ENCODE peak calls at places on chromosomes 2 and 18, in four cellular contexts. V is Panc1, W is HCT116, Q is HepG2. T is an unnamed sample.
A peak's percentile ranks its signal among the peaks of the same experiment; 100 is the strongest.

GRCh38 chr2:223732346-223732745 is 105.0 kb downstream of the AP1S3 start:
- DNase-seq in V (no peak), W (no peak), Q (no peak), T (no peak)

GRCh38 chr2:85119900-85120299 is 13.3 kb upstream of the TCF7L1 start:
- DNase-seq in V (no peak), W (no peak), Q (no peak), T (no peak)

GRCh38 chr2:172200495-172201085 is 97.9 kb upstream of the DLX2 start:
- DNase-seq in V (peak; percentile 13), W (peak; percentile 49), Q (no peak), T (no peak)

GRCh38 chr18:62339106-62339988 is 14.2 kb downstream of the TNFRSF11A start:
- DNase-seq in V (no peak), W (peak; percentile 39), Q (no peak), T (peak; percentile 15)

GRCh38 chr2:114056294-114057143 is 166.6 kb downstream of the ACTR3 start:
- DNase-seq in V (no peak), W (no peak), Q (no peak), T (no peak)

GRCh38 chr2:127046579-127046978 is 60.4 kb downstream of the BIN1 start:
- DNase-seq in V (no peak), W (no peak), Q (no peak), T (no peak)

GRCh38 chr18:66316708-66317107 is 287.2 kb downstream of the CDH19 start:
- DNase-seq in V (no peak), W (no peak), Q (no peak), T (no peak)

GRCh38 chr2:13650586-13651180 is 933.9 kb downstream of the TRIB2 start:
- DNase-seq in V (no peak), W (no peak), Q (no peak), T (peak; percentile 1)

GRCh38 chr2:209331291-209331844 is 92.5 kb upstream of the MAP2 start:
- DNase-seq in V (peak; percentile 32), W (peak; percentile 62), Q (peak; percentile 49), T (no peak)

GRCh38 chr2:20509766-20510490 is 63.1 kb downstream of the RHOB start:
- DNase-seq in V (no peak), W (peak; percentile 62), Q (peak; percentile 76), T (peak; percentile 82)

GRCh38 chr2:176161817-176162626 is 4.9 kb downstream of the HOXD3 start:
- DNase-seq in V (no peak), W (no peak), Q (no peak), T (no peak)

GRCh38 chr2:88874063-88874657 is 182.7 kb downstream of the RPIA start:
- DNase-seq in V (peak; percentile 30), W (peak; percentile 48), Q (peak; percentile 53), T (peak; percentile 44)

GRCh38 chr2:216768908-216769401 is 73.6 kb upstream of the IGFBP5 start:
- DNase-seq in V (no peak), W (no peak), Q (peak; percentile 18), T (peak; percentile 55)

GRCh38 chr2:239181074-239181581 is 219.7 kb downstream of the HDAC4 start:
- DNase-seq in V (no peak), W (no peak), Q (no peak), T (no peak)

GRCh38 chr2:88843651-88844050 is 152.2 kb downstream of the RPIA start:
- DNase-seq in V (no peak), W (no peak), Q (no peak), T (no peak)

GRCh38 chr2:29766191-29766590 is 155.2 kb downstream of the ALK start:
- DNase-seq in V (no peak), W (no peak), Q (no peak), T (no peak)

GRCh38 chr18:9520666-9521065 is 45.4 kb downstream of the RALBP1 start:
- DNase-seq in V (no peak), W (no peak), Q (no peak), T (no peak)

GRCh38 chr2:143001521-143001920 is 124.1 kb downstream of the KYNU start:
- DNase-seq in V (no peak), W (no peak), Q (no peak), T (peak; percentile 3)

GRCh38 chr2:59936031-59936430 is 617.4 kb downstream of the BCL11A start:
- DNase-seq in V (no peak), W (no peak), Q (no peak), T (no peak)

GRCh38 chr2:59930430-59930829 is 623.0 kb downstream of the BCL11A start:
- DNase-seq in V (no peak), W (no peak), Q (no peak), T (no peak)

GRCh38 chr2:59933948-59934347 is 619.5 kb downstream of the BCL11A start:
- DNase-seq in V (no peak), W (no peak), Q (no peak), T (no peak)

GRCh38 chr2:59935005-59935404 is 618.4 kb downstream of the BCL11A start:
- DNase-seq in V (no peak), W (no peak), Q (no peak), T (no peak)

GRCh38 chr2:59932341-59932740 is 621.1 kb downstream of the BCL11A start:
- DNase-seq in V (no peak), W (no peak), Q (no peak), T (no peak)
- TF ChIP-seq TCF7L2 in V (no peak), W (no peak), Q (no peak), T (no peak)

GRCh38 chr2:104474725-104475124 is 379.2 kb upstream of the POU3F3 start:
- DNase-seq in V (no peak), W (no peak), Q (no peak), T (no peak)
- TF ChIP-seq TCF7L2 in V (no peak), W (no peak), Q (no peak), T (no peak)

GRCh38 chr2:240234503-240234951 is 94.1 kb upstream of the OTOS start:
- DNase-seq in V (no peak), W (no peak), Q (no peak), T (no peak)
- TF ChIP-seq TCF7L2 in V (no peak), W (no peak), Q (no peak), T (no peak)

GRCh38 chr18:58102020-58102419 is 58.0 kb downstream of the NEDD4L start:
- DNase-seq in V (no peak), W (no peak), Q (no peak), T (no peak)
- TF ChIP-seq TCF7L2 in V (no peak), W (no peak), Q (no peak), T (no peak)

GRCh38 chr2:58293056-58293455 is 51.9 kb upstream of the FANCL start:
- DNase-seq in V (no peak), W (no peak), Q (no peak), T (no peak)

GRCh38 chr2:58291726-58292430 is 50.8 kb upstream of the FANCL start:
- DNase-seq in V (no peak), W (no peak), Q (no peak), T (no peak)

GRCh38 chr2:58283931-58284330 is 42.8 kb upstream of the FANCL start:
- DNase-seq in V (no peak), W (no peak), Q (no peak), T (no peak)

GRCh38 chr2:58289029-58289428 is 47.9 kb upstream of the FANCL start:
- DNase-seq in V (no peak), W (no peak), Q (no peak), T (no peak)
- TF ChIP-seq TCF7L2 in V (no peak), W (no peak), Q (no peak), T (no peak)

GRCh38 chr2:110854355-110855081 is 122.1 kb downstream of the ACOXL start:
- DNase-seq in V (no peak), W (no peak), Q (no peak), T (no peak)

GRCh38 chr2:110852541-110853263 is 120.3 kb downstream of the ACOXL start:
- DNase-seq in V (no peak), W (no peak), Q (no peak), T (no peak)

GRCh38 chr2:110851531-110851930 is 119.2 kb downstream of the ACOXL start:
- DNase-seq in V (no peak), W (no peak), Q (no peak), T (no peak)

GRCh38 chr2:110853516-110853915 is 121.1 kb downstream of the ACOXL start:
- DNase-seq in V (no peak), W (peak; percentile 27), Q (peak; percentile 42), T (peak; percentile 45)

GRCh38 chr2:110852051-110852450 is 119.7 kb downstream of the ACOXL start:
- DNase-seq in V (no peak), W (no peak), Q (no peak), T (no peak)
- TF ChIP-seq TCF7L2 in V (no peak), W (no peak), Q (no peak), T (no peak)

DNA sequence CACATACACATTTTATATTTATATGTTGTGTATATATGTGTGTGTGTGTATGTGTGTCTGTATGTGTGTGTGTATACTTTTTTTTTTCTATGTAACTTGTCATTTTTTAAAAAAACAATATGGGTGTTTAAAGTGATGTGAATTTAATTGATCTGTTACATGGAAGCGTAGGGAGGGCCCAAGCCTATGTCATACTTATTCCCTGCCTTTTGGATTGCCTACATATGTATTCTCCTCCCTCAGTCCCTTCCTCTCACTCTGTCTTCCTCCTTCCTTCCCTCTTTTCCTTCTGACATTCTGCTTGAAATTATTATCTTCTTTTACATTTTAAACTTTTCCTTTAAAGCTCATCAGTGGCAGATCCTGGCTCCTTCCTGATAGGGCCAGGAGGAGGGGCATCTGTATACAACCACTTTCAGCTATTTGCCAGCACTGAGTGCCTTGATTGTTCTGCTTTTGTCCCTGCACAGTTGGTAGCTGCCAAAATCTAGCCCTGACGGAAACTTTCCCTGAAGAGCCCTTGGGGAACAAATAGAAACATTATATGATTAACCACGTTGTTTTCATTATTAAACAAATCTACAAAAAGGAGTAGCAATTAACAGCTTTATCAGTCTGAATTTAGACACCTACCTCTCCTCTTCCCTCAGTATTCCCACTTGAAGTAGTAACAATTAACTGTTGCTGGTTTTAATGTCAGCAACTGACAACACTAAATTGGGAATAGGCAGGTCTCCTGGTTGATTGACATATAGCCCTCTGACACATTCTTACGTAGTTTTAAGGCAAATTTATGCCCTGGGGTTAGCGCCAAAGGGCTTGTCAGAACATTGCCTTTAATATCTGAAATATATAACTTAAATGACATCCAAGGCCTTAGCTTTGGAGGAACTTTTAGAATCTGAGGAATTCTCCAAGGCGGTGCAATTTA is 7.1 kb downstream of the ASXL3 start:
- DNase-seq in V (no peak), W (no peak), Q (no peak), T (no peak)
- TF ChIP-seq TCF7L2 in V (no peak), W (no peak), Q (no peak), T (no peak)

DNA sequence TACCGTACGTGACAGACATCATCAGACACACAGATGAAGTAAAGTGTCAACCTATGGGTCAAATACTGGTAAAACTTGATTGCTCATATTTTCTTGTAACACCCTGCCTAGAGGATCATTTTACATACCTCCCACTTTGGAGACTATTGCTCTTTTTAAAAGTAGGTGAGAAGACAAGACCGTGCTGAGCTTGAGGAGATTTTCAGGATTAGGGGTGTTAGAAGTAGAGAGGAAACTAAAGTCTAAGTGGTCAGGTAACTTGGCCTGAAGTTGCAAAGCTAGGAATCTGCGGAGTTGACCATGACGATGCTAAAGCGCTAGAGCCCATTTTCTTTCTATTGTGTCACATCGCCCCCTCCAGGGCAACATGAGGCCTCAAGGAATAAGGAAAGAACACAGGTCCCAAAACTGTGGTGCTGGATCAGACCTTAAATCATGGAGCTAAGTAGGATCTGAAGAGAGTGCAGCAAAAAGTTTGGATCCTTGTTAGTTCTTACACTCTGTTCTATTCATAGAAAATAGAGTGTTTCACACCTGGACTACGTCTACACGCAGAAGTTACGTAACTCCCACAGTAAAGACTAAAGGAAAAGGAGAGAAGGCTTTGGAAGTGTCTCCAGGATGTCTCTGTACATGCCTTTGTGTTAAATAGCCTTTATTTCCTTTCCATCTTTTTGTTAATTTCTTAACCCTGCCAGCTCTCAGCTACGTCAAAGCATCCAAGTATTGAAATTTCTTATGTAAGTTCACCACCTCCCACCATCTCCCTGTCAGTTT is 8.7 kb downstream of the DTNB start:
- DNase-seq in V (peak; percentile 67), W (peak; percentile 68), Q (peak; percentile 79), T (peak; percentile 80)
- TF ChIP-seq TCF7L2 in V (no peak), W (no peak), Q (no peak), T (no peak)